ENCODE peak calls at places on chromosome 10, in five cellular contexts. E is GM12878, Y is SK-N-SH, A is K562, S is A549. N is an unnamed sample.

GRCh38 chr10:2964632-2965296 is 102.6 kb upstream of the PFKP start:
- DNase-seq in E (no peak), Y (no peak), A (no peak), S (no peak), N (no peak)

GRCh38 chr10:48482207-48482606 is 122.7 kb downstream of the ARHGAP22 start:
- DNase-seq in E (no peak), Y (no peak), A (no peak), S (no peak), N (no peak)

GRCh38 chr10:85908462-85908861 is 458.1 kb downstream of the GRID1 start:
- DNase-seq in E (no peak), Y (no peak), A (no peak), S (no peak), N (no peak)

GRCh38 chr10:109103278-109103677 is 820.0 kb downstream of the XPNPEP1 start:
- DNase-seq in E (no peak), Y (no peak), A (no peak), S (no peak), N (no peak)

GRCh38 chr10:7891634-7892033 is 73.3 kb downstream of the TAF3 start:
- DNase-seq in E (no peak), Y (peak; percentile 5), A (no peak), S (no peak), N (no peak)

GRCh38 chr10:22301193-22301592 is 15.0 kb upstream of the COMMD3 start:
- DNase-seq in E (no peak), Y (no peak), A (no peak), S (no peak), N (peak; percentile 34)

GRCh38 chr10:15092855-15093408 is 4.2 kb upstream of the RPP38 start:
- DNase-seq in E (no peak), Y (no peak), A (no peak), S (no peak), N (no peak)

GRCh38 chr10:49387029-49387428 is 8.9 kb downstream of the DRGX start:
- DNase-seq in E (no peak), Y (no peak), A (no peak), S (no peak), N (no peak)

GRCh38 chr10:4181690-4182089 is 396.7 kb upstream of the KLF6 start:
- DNase-seq in E (no peak), Y (no peak), A (no peak), S (no peak), N (no peak)

GRCh38 chr10:97355571-97355975 is 21.0 kb upstream of the FRAT2 start:
- DNase-seq in E (no peak), Y (no peak), A (no peak), S (no peak), N (peak; percentile 74)

DNA sequence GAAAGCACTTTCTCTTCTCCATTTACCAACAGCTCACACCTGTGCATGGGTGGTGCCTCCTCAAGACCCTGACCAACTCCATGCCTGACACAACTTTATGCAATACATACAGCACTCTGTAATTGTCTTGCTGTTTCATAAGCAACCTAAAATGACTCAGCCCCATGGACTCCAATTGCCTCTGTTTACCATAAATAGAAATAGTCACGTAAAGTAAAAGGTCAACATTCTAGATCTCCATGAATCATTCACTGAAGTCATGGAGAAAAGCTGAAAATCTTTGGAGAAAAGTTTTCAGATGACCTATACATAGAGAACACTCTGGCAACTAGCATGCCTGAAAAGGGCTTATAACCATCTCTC is 95.7 kb upstream of the KCNIP2 start:
- DNase-seq in E (no peak), Y (no peak), A (no peak), S (peak; percentile 79), N (no peak)
- TF ChIP-seq REST in E (no peak), Y (no peak), A (no peak), S (no peak), N (no peak)

GRCh38 chr10:32459072-32459703 is 13.2 kb downstream of the CCDC7 start:
- DNase-seq in E (no peak), Y (no peak), A (no peak), S (no peak), N (no peak)

GRCh38 chr10:32454148-32454547 is 8.2 kb downstream of the CCDC7 start:
- DNase-seq in E (no peak), Y (no peak), A (no peak), S (no peak), N (no peak)
- H3K4me3 ChIP-seq in E (no peak overlapping the region), Y (no peak overlapping the region), A (no peak overlapping the region), S (no peak overlapping the region), N (no peak overlapping the region)

GRCh38 chr10:47438857-47439474 is 44.9 kb downstream of the ANXA8 start:
- DNase-seq in E (no peak), Y (peak; percentile 37), A (peak; percentile 25), S (peak; percentile 77), N (peak; percentile 80)
- TF ChIP-seq REST in E (no peak), Y (no peak), A (no peak), S (no peak), N (no peak)

DNA sequence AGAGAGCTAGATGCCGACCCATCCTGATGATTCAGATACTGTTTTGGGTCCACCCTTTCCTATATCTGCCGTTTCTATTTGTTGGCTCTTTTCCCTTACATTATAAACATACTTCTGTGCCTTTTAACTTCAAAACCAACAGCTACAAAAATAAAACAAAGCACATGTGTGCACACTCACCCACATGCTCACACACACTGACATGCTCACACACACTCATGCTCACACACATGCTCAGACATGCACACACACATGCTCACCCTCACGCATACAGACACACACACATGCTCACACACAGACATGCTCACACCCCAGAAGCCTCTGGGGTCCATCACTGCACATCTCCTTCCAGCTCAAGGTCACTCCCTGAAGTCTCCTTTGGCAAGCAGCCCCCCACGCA is 88.1 kb downstream of the TCERG1L start:
- DNase-seq in E (no peak), Y (no peak), A (no peak), S (no peak), N (no peak)
- H3K4me3 ChIP-seq in E (no peak overlapping the region), Y (no peak overlapping the region), A (no peak overlapping the region), S (no peak overlapping the region), N (no peak overlapping the region)

GRCh38 chr10:104617831-104618230 is 23.3 kb upstream of the SORCS3 start:
- DNase-seq in E (no peak), Y (no peak), A (no peak), S (no peak), N (no peak)

GRCh38 chr10:104622175-104622574 is 18.9 kb upstream of the SORCS3 start:
- DNase-seq in E (no peak), Y (no peak), A (no peak), S (no peak), N (peak; percentile 26)

DNA sequence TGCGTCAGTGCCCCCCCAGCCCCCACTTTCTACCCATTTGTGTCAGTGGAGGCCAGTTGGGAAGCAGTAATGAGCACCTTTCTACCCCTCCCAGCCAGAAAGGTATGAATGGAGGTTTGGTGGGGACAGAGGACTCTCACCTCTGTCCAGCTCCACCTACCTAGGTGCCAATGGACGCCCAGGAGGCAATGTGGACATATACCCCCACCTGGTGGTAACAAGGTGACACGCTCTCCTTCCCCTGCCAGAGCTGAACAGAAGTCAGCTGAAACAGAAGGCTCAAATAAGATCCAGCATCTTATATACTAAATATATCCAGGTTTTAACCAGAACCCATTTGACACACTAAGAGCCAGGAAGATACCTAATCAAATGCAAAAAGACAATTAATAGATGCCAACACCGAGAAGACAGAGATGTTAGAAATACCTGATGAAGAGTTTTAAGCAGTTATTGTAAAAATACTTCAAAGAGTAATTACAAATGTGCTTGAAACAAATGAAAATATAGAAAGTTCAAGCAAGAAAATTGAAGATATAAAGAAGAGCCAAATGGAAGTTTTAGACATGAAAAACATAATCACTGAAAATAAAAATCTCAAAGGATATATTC is 18.4 kb upstream of the SORCS3 start:
- DNase-seq in E (no peak), Y (peak; percentile 62), A (peak; percentile 25), S (peak; percentile 45), N (peak; percentile 84)
- TF ChIP-seq REST in E (no peak), Y (no peak), A (no peak), S (no peak), N (no peak)

N was measured in GM23338.